ENCODE peak calls at places on chromosome 18, in five cellular contexts. C is H7, I is cerebellum, K is RWPE1, L is NCI-H774. S is an unnamed sample.
A peak's percentile ranks its signal among the peaks of the same experiment; 100 is the strongest.

GRCh38 chr18:35756506-35757117 is 175.1 kb downstream of the GALNT1 start:
- DNase-seq in K (peak; percentile 35), C (peak; percentile 69), L (peak; percentile 48), I (peak; percentile 22), S (peak; percentile 75)

GRCh38 chr18:3015203-3015590 is 2.3 kb upstream of the LPIN2 start:
- DNase-seq in K (peak; percentile 88), C (no peak), I (no peak), L (no peak), S (no peak)

GRCh38 chr18:10526211-10526949 is 553 bp downstream of the NAPG start:
- DNase-seq in C (peak; percentile 88), I (peak; percentile 70), L (peak; percentile 50), K (peak; percentile 60), S (peak; percentile 57)

GRCh38 chr18:13455960-13456471 is 237.5 kb downstream of the LDLRAD4 start:
- DNase-seq in K (no peak), C (no peak), L (no peak), I (peak; percentile 61), S (no peak)

GRCh38 chr18:199768-200167 is 41.4 kb downstream of the USP14 start:
- DNase-seq in L (peak; percentile 73), I (no peak), K (no peak), C (no peak), S (peak; percentile 75)

GRCh38 chr18:21803495-21803894 is 62.9 kb downstream of the MIB1 start:
- DNase-seq in L (no peak), I (no peak), K (no peak), C (no peak), S (no peak)

GRCh38 chr18:77526962-77527361 is 277.3 kb downstream of the GALR1 start:
- DNase-seq in K (no peak), C (no peak), I (no peak), L (no peak), S (no peak)

GRCh38 chr18:26424428-26425147 is 123.8 kb downstream of the KCTD1 start:
- DNase-seq in C (no peak), K (no peak), L (no peak), I (no peak), S (no peak)

GRCh38 chr18:63319383-63320040 is at the start of gene BCL2:
- DNase-seq in I (peak; percentile 45), K (peak; percentile 25), L (peak; percentile 56), C (peak; percentile 44), S (peak; percentile 66)

S was measured in COR-L47.